ENCODE peak calls at places on chromosomes 11 and 22, in five cellular contexts. D is sigmoid colon, I is stomach, X is GM12878, P is transverse colon. J is an unnamed sample.

GRCh38 chr11:122163420-122163819 is 47.4 kb upstream of the BLID start:
- DNase-seq in D (no peak), I (no peak), X (no peak), P (no peak), J (no peak)

GRCh38 chr11:61555051-61555969 is 25.6 kb downstream of the SYT7 start:
- DNase-seq in D (no peak), I (no peak), X (no peak), P (no peak), J (no peak)

GRCh38 chr22:44329179-44329796 is 16.5 kb upstream of the SHISAL1 start:
- DNase-seq in D (peak), I (no peak), X (peak), P (peak), J (no peak)

GRCh38 chr11:86418929-86419328 is 44.2 kb downstream of the CCDC81 start:
- DNase-seq in D (no peak), I (no peak), X (no peak), P (no peak), J (no peak)

GRCh38 chr11:60771879-60772525 is 13.1 kb upstream of the MS4A10 start:
- DNase-seq in D (no peak), I (no peak), X (no peak), P (no peak), J (no peak)

GRCh38 chr11:66071326-66071870 is 1.3 kb downstream of the PACS1 start:
- DNase-seq in D (no peak), I (no peak), X (no peak), P (no peak), J (no peak)

GRCh38 chr11:45754746-45755145 is 50.2 kb upstream of the SLC35C1 start:
- DNase-seq in D (no peak), I (no peak), X (no peak), P (no peak), J (no peak)

GRCh38 chr22:38513063-38513462 is 7.0 kb upstream of the DDX17 start:
- DNase-seq in D (no peak), I (no peak), X (no peak), P (peak), J (no peak)

GRCh38 chr22:42553475-42554361 is at the start of gene SERHL2:
- DNase-seq in D (peak), I (peak), X (peak), P (peak), J (peak)

GRCh38 chr11:20289732-20290131 is 73.8 kb upstream of the HTATIP2 start:
- DNase-seq in D (no peak), I (no peak), X (no peak), P (no peak), J (no peak)

GRCh38 chr11:119585038-119585666 is 143.8 kb downstream of the NECTIN1 start:
- DNase-seq in D (no peak), I (peak), X (no peak), P (peak), J (peak)

GRCh38 chr11:1148752-1149180 is 9.0 kb upstream of the MUC5AC start:
- DNase-seq in D (peak), I (no peak), X (no peak), P (peak), J (peak)

GRCh38 chr11:854601-855342 is 12.1 kb downstream of the TSPAN4 start:
- DNase-seq in D (no peak), I (no peak), X (no peak), P (no peak), J (peak)

GRCh38 chr22:16967453-16968217 is 40.4 kb downstream of the GAB4 start:
- DNase-seq in D (no peak), I (no peak), X (no peak), P (no peak), J (no peak)

GRCh38 chr11:22583963-22584492 is 41.6 kb downstream of the FANCF start:
- DNase-seq in D (no peak), I (no peak), X (no peak), P (no peak), J (no peak)

GRCh38 chr11:102387056-102387781 is 40.2 kb downstream of the BIRC2 start:
- DNase-seq in D (no peak), I (no peak), X (no peak), P (no peak), J (no peak)

GRCh38 chr11:64165842-64166635 is at the start of gene MACROD1:
- DNase-seq in D (peak), I (peak), X (no peak), P (peak), J (peak)

GRCh38 chr11:64357904-64358535 is 942 bp upstream of the RPS6KA4 start:
- DNase-seq in D (no peak), I (peak), X (no peak), P (peak), J (no peak)

GRCh38 chr11:78420255-78420764 is 2.7 kb upstream of the GAB2 start:
- DNase-seq in D (peak), I (peak), X (no peak), P (peak), J (no peak)

GRCh38 chr11:111528557-111528956 is 12.0 kb upstream of the LAYN start:
- DNase-seq in D (no peak), I (no peak), X (no peak), P (no peak), J (no peak)

GRCh38 chr11:11620966-11621880 is 582 bp downstream of the GALNT18 start:
- DNase-seq in D (peak), I (peak), X (no peak), P (peak), J (no peak)

GRCh38 chr11:22539851-22540376 is 85.7 kb downstream of the FANCF start:
- DNase-seq in D (no peak), I (no peak), X (no peak), P (no peak), J (no peak)

GRCh38 chr11:124644426-124645280 is 22.0 kb downstream of the TBRG1 start:
- DNase-seq in D (peak), I (peak), X (no peak), P (peak), J (peak)

GRCh38 chr11:3043315-3043871 is 13.8 kb downstream of the CARS1 start:
- DNase-seq in D (peak), I (peak), X (no peak), P (peak), J (no peak)

GRCh38 chr22:40718250-40719204 is 39.2 kb downstream of the MCHR1 start:
- DNase-seq in D (no peak), I (no peak), X (no peak), P (no peak), J (no peak)

GRCh38 chr22:21968452-21969129 is 14.0 kb downstream of the TOP3B start:
- DNase-seq in D (no peak), I (no peak), X (no peak), P (no peak), J (no peak)

GRCh38 chr11:58770627-58771457 is 39.1 kb upstream of the GLYAT start:
- DNase-seq in D (no peak), I (no peak), X (no peak), P (no peak), J (no peak)

GRCh38 chr11:134763030-134763388 is 351.0 kb upstream of the B3GAT1 start:
- DNase-seq in D (no peak), I (no peak), X (no peak), P (no peak), J (peak)

GRCh38 chr11:86490582-86490981 is 115.9 kb downstream of the CCDC81 start:
- DNase-seq in D (no peak), I (no peak), X (no peak), P (no peak), J (no peak)

GRCh38 chr11:125170001-125170405 is 5.5 kb downstream of the PKNOX2 start:
- DNase-seq in D (peak), I (no peak), X (no peak), P (no peak), J (no peak)

GRCh38 chr11:85118151-85118550 is 509.0 kb downstream of the DLG2 start:
- DNase-seq in D (no peak), I (no peak), X (no peak), P (no peak), J (no peak)

GRCh38 chr22:38772624-38772873 is 16.8 kb upstream of the SUN2 start:
- DNase-seq in D (no peak), I (no peak), X (no peak), P (no peak), J (no peak)

GRCh38 chr11:363948-364761 is 5.1 kb upstream of the B4GALNT4 start:
- DNase-seq in D (peak), I (peak), X (no peak), P (peak), J (peak)

GRCh38 chr11:100756556-100756955 is 69.5 kb downstream of the ARHGAP42 start:
- DNase-seq in D (no peak), I (no peak), X (no peak), P (no peak), J (no peak)

GRCh38 chr11:114179234-114179941 is 116.8 kb upstream of the NNMT start:
- DNase-seq in D (peak), I (peak), X (no peak), P (peak), J (peak)
- TF ChIP-seq EP300 in D (peak), I (peak), X (no peak), P (peak), J (peak)

DNA sequence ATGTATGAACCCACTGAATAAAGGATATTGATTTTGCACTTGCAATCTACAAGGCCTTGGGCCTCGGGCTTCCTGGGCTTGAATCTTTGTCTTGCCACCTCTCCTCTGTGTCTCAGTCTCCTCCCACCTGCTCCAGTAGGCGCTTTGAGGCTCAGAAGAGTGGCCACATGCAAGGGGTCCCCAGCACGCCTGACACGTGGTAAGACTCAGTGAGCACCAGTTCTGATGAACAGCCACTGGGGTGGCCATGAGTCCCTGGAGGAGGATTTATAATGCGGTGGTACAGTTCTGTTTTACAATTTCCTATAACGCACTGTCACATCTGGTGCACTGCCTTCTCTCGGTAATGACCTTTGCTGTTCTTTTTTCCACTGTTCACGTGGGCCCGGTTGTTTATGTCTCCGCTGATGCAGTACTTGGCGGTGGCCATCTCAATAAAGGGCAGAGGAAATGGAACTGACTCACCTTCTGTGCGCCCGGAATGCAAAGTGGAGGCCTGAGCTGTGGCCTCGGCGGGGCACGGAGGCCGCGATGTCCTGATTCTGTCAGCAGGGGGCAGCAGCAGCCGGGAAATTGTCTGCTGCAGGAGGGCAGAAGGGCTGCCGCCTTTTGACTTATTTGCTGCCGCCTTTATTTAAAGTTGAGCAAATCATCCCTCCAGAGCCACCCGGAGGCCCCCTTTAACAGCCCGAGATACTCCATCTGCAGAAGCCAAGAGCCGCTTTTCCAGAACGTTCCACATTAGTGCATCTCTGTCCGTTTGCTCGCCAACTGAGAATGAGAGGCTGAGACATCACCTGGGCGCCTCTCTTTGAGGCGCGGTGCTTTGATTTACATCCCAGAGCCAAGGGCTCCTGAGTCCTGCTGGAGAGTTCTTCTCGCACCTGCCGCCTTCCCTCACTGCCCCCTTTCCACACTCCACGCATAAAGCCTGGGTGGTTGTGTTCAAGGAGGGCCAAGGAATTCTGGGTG is 6.0 kb upstream of the IFT27 start:
- DNase-seq in D (peak), I (peak), X (peak), P (peak), J (peak)
- TF ChIP-seq EP300 in D (no peak), I (no peak), X (no peak), P (no peak), J (no peak)

GRCh38 chr11:73225851-73226250 is 7.8 kb downstream of the P2RY2 start:
- DNase-seq in D (peak), I (no peak), X (no peak), P (no peak), J (no peak)

GRCh38 chr11:73227571-73228211 is 9.6 kb downstream of the P2RY2 start:
- DNase-seq in D (peak), I (peak), X (no peak), P (peak), J (peak)

GRCh38 chr11:73226297-73227006 is 8.4 kb downstream of the P2RY2 start:
- DNase-seq in D (no peak), I (no peak), X (no peak), P (no peak), J (no peak)

GRCh38 chr11:73223998-73224730 is 6.1 kb downstream of the P2RY2 start:
- DNase-seq in D (peak), I (no peak), X (no peak), P (no peak), J (no peak)

GRCh38 chr11:73225001-73225686 is 7.1 kb downstream of the P2RY2 start:
- DNase-seq in D (peak), I (no peak), X (no peak), P (no peak), J (peak)
- TF ChIP-seq EP300 in D (no peak), I (no peak), X (no peak), P (no peak), J (no peak)

DNA sequence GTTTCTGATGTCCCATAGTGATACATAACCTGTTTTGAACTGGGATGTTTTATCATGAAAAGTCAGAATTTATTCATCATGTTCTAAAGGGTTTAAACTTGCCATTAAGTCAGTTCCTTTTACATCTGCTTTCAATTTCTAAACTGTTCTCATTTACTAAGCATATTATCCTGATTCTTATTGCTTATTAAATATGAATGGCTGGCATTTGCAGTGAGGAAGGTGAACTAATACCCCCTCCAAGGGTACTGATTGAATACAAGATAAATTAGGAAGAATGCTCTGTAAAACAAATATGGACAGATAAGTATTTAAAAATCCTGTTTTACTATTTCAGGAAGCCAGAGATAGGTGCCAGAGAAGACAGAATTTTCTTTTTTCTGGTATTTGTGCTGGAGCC is 70.8 kb upstream of the HORMAD2 start:
- DNase-seq in D (no peak), I (no peak), X (no peak), P (no peak), J (no peak)
- TF ChIP-seq EP300 in D (no peak), I (no peak), X (no peak), P (no peak), J (no peak)

J was measured in upper lobe of left lung.